ENCODE peak calls at places on chromosome 2, in five cellular contexts. M is uterus, H is SJSA1, U is esophagus squamous epithelium, I is mesenchymal stem cell. W is an unnamed sample. For H3K27me3 and H3K9me3, the result is how much of the 10 kb centered on the place peaks cover.

GRCh38 chr2:143629344-143629743 is 500.1 kb downstream of the ARHGAP15 start:
- DNase-seq in M (no peak), H (no peak), U (no peak), I (peak), W (no peak)

GRCh38 chr2:126776701-126777619 is 121.0 kb downstream of the GYPC start:
- DNase-seq in M (peak), H (peak), U (no peak), I (peak), W (peak)

GRCh38 chr2:12533337-12533736 is 183.4 kb upstream of the TRIB2 start:
- DNase-seq in M (no peak), H (no peak), U (no peak), I (no peak), W (no peak)

GRCh38 chr2:55159752-55160151 is 72.3 kb downstream of the CLHC1 start:
- DNase-seq in M (no peak), H (no peak), U (no peak), I (no peak), W (no peak)

GRCh38 chr2:205865794-205866490 is 183.6 kb downstream of the NRP2 start:
- DNase-seq in M (no peak), H (no peak), U (no peak), I (no peak), W (no peak)

GRCh38 chr2:85468704-85469349 is 50.3 kb downstream of the SH2D6 start:
- DNase-seq in M (no peak), H (no peak), U (no peak), I (no peak), W (no peak)

GRCh38 chr2:215758691-215759090 is 254.7 kb downstream of the MREG start:
- DNase-seq in M (no peak), H (no peak), U (no peak), I (no peak), W (no peak)

GRCh38 chr2:167017021-167017420 is 128.7 kb downstream of the XIRP2 start:
- DNase-seq in M (no peak), H (no peak), U (no peak), I (no peak), W (no peak)

GRCh38 chr2:129320288-129320687 is 659.2 kb upstream of the RAB6C start:
- DNase-seq in M (no peak), H (no peak), U (no peak), I (no peak), W (no peak)

GRCh38 chr2:144032566-144032965 is 487.4 kb downstream of the ZEB2 start:
- DNase-seq in M (no peak), H (no peak), U (no peak), I (peak), W (no peak)

GRCh38 chr2:108936868-108937265 is 52.2 kb downstream of the EDAR start:
- DNase-seq in M (no peak), H (no peak), U (no peak), I (no peak), W (peak)

GRCh38 chr2:121648206-121648605 is 1.1 kb downstream of the CLASP1 start:
- DNase-seq in M (no peak), H (no peak), U (no peak), I (no peak), W (no peak)

GRCh38 chr2:121343191-121343590 is 58.2 kb upstream of the TFCP2L1 start:
- DNase-seq in M (no peak), H (no peak), U (no peak), I (no peak), W (no peak)

GRCh38 chr2:73269686-73270465 is 14.4 kb downstream of the FBXO41 start:
- DNase-seq in M (no peak), H (no peak), U (no peak), I (no peak), W (no peak)

GRCh38 chr2:169260246-169260645 is 102.1 kb downstream of the LRP2 start:
- DNase-seq in M (no peak), H (no peak), U (no peak), I (no peak), W (no peak)

GRCh38 chr2:118246726-118247125 is 158.5 kb downstream of the INSIG2 start:
- DNase-seq in M (no peak), H (no peak), U (no peak), I (no peak), W (no peak)

GRCh38 chr2:128585706-128586105 is 267.0 kb upstream of the HS6ST1 start:
- DNase-seq in M (no peak), H (no peak), U (no peak), I (peak), W (no peak)

GRCh38 chr2:230209422-230210051 is 10.2 kb downstream of the SP110 start:
- DNase-seq in M (no peak), H (no peak), U (no peak), I (no peak), W (no peak)

GRCh38 chr2:146321175-146321574 is 1523.7 kb upstream of the ACVR2A start:
- DNase-seq in M (no peak), H (peak), U (no peak), I (peak), W (no peak)

GRCh38 chr2:11344956-11345671 is 678 bp upstream of the ROCK2 start:
- DNase-seq in M (peak), H (peak), U (no peak), I (peak), W (peak)

GRCh38 chr2:156598563-156598962 is 162.4 kb downstream of the GPD2 start:
- DNase-seq in M (no peak), H (no peak), U (no peak), I (no peak), W (no peak)

GRCh38 chr2:12543452-12544220 is 173.1 kb upstream of the TRIB2 start:
- DNase-seq in M (no peak), H (no peak), U (no peak), I (peak), W (no peak)

GRCh38 chr2:96916156-96917007 is 46.5 kb upstream of the SEMA4C start:
- DNase-seq in M (no peak), H (no peak), U (no peak), I (no peak), W (no peak)

GRCh38 chr2:202113571-202114142 is 40.6 kb downstream of the KIAA2012 start:
- DNase-seq in M (no peak), H (no peak), U (no peak), I (no peak), W (no peak)

GRCh38 chr2:38398739-38399138 is 21.7 kb upstream of the ATL2 start:
- DNase-seq in M (no peak), H (no peak), U (no peak), I (no peak), W (no peak)

GRCh38 chr2:54918647-54919280 is 131.5 kb downstream of the RTN4 start:
- DNase-seq in M (no peak), H (no peak), U (no peak), I (no peak), W (no peak)

DNA sequence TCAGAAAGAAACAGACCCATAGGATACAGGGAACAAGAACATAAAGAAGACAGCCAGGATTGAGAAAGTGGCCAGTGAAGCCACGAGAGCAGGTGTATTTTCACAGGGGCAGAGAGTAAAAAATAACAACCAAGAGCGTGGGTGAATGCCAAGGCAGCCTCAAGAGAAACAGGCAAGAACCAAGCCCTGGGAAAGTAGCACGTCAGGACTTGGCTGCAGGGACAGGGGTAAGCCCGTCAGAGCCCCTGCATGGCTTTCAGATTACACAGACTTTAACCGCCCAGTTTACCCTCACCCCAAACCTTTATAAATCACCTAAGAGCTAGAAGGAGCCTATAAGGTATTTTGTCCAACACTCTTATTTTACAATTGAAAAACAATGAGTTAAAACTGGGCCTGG is 43.7 kb downstream of the ARL4C start:
- DNase-seq in M (no peak), H (no peak), U (no peak), I (no peak), W (no peak)
- H3K4me3 ChIP-seq in M (no peak), H (no peak), U (no peak), I (no peak), W (no peak)

GRCh38 chr2:20656561-20656960 is 5.7 kb upstream of the HS1BP3 start:
- DNase-seq in M (no peak), H (no peak), U (no peak), I (no peak), W (peak)

GRCh38 chr2:20661028-20661980 is 5.6 kb upstream of the GDF7 start:
- DNase-seq in M (peak), H (no peak), U (no peak), I (peak), W (peak)

GRCh38 chr2:20654414-20654813 is 3.5 kb upstream of the HS1BP3 start:
- DNase-seq in M (no peak), H (no peak), U (no peak), I (no peak), W (no peak)

GRCh38 chr2:20660506-20660905 is 6.4 kb upstream of the GDF7 start:
- DNase-seq in M (no peak), H (no peak), U (no peak), I (no peak), W (no peak)

DNA sequence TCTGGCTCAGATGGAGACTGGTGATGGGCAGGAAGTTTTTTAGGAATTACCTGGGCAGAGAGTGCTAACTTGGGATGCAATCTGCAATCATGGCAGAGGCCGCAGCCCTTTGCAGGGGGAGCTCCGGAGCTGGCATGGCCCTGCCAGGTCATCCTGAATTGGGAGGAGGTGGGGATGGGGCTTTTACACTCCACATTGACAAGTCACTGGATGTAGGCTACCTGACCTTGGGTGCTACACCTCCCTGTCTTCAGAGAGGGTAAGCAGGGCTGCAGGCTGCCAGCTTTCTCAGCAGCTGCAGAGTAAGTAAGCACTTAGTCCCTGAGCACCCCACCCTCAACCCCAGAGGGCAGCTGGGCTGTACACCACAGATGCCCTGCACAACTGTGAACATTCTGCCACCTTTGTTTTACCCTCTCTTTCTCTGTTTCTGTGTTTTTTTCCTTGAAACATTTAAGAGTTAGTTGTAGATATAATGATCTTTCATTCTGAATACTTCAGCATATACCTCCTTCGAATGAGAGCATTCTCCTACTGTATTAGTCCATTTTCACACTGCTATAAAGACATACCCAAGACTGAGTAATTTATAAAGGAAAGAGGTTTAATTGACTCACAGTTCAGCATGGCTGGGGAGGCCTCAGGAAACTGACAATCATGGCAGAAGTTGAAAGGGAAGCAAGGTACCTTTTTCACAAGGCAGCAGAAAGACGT is 6.8 kb upstream of the HS1BP3 start:
- DNase-seq in M (no peak), H (no peak), U (no peak), I (no peak), W (peak)
- H3K27me3 ChIP-seq in M (under half), H (under half), U (under half), I (under half), W (under half)

GRCh38 chr2:22291074-22291473 is 1093.9 kb upstream of the KLHL29 start:
- DNase-seq in M (no peak), H (no peak), U (no peak), I (no peak), W (no peak)

GRCh38 chr2:22290293-22290692 is 1094.7 kb upstream of the KLHL29 start:
- DNase-seq in M (no peak), H (no peak), U (no peak), I (no peak), W (no peak)
- H3K9me3 ChIP-seq in M (under half), H (under half), U (under half), I (under half), W (under half)

GRCh38 chr2:133674066-133674432 is 105.8 kb upstream of the NCKAP5 start:
- DNase-seq in M (no peak), H (no peak), U (no peak), I (no peak), W (no peak)
- H3K4me3 ChIP-seq in M (no peak), H (no peak), U (peak), I (no peak), W (peak)

DNA sequence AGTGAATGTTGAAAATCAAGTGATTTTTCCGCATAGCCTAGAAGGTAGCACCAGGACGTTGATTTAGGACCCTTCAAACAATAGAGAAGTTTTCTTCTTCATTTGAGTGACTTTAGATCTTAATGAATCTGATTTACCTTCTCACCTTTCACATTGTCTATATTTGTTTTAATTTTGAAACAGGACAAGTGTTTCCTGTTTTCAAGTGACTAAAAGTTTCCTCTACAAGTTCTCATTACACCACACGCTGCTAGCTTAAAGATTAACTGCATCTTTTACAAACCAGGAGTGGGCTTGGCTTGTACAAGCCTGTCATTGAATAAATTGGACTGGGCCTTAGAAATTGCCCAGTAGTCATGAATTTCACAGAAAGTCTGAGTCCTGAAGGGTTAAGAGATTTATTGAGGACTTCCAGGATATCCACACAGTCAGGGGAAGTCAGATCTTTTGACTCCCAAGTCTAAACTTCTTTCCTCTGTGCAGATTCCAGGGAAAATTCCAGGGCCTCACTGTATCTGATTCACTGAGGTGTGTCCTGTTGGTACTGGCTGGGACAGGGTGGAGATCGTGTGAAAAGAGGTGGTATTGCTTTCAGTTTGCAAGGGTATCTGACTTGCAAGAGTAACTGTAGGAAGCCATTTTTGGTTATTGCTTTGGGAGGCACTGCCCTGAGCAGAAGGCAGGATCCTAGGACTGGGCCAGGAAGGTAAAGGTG is 3.4 kb downstream of the SGPP2 start:
- DNase-seq in M (no peak), H (no peak), U (no peak), I (no peak), W (no peak)
- H3K27me3 ChIP-seq in M (under half), H (under half), U (under half), I (under half), W (under half)

DNA sequence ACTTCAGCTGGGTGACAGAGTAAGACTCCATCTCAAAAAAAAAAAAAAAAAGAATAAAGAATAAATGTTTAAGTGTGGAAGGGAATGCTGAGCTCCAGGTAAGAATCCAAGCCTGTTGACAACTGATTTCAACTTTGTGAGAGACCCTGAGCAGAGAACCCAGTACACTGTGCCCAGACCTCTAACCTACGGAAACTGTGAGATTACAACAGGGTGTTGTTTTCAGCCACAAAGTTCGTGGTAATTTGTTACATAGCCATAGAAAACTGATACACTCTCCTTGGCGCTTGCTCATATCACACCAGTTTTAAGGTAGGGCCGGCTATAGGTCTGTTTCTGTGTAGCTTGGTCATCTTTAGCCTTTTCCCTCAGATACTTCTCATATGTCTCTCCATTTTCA is 98.4 kb upstream of the PAPOLG start:
- DNase-seq in M (no peak), H (no peak), U (no peak), I (no peak), W (no peak)
- H3K9me3 ChIP-seq in M (under half), H (under half), U (under half), I (under half), W (under half)

GRCh38 chr2:178082646-178083045 is 10.1 kb upstream of the PDE11A start:
- DNase-seq in M (no peak), H (no peak), U (no peak), I (no peak), W (no peak)
- H3K4me3 ChIP-seq in M (no peak), H (no peak), U (no peak), I (no peak), W (no peak)

W was measured in aorta.